ENCODE peak calls at places on chromosomes 16 and 17, in ten cellular contexts. One of them, this sample, is unnamed.

GRCh38 chr16:22653876-22654275 is 143.2 kb downstream of the NPIPB5 start:
- DNase-seq in GM12878: no peak
- DNase-seq in coronary artery: peak
- DNase-seq in left ventricle myocardium inferior: no peak
- DNase-seq in CD4-positive, alpha-beta T cell: no peak
- DNase-seq in psoas muscle: no peak
- DNase-seq in RWPE1: no peak
- DNase-seq in CD8-positive, alpha-beta T cell: no peak
- DNase-seq in A549: no peak
- DNase-seq in colonic mucosa: no peak
- DNase-seq in this sample: no peak

GRCh38 chr17:601462-602303 is 113.0 kb downstream of the VPS53 start:
- DNase-seq in left ventricle myocardium inferior: no peak
- DNase-seq in RWPE1: no peak
- DNase-seq in psoas muscle: no peak
- DNase-seq in coronary artery: no peak
- DNase-seq in CD4-positive, alpha-beta T cell: no peak
- DNase-seq in GM12878: no peak
- DNase-seq in CD8-positive, alpha-beta T cell: no peak
- DNase-seq in colonic mucosa: peak
- DNase-seq in A549: no peak
- DNase-seq in this sample: no peak

GRCh38 chr17:44688200-44688599 is 1.4 kb downstream of the CCDC43 start:
- DNase-seq in psoas muscle: no peak
- DNase-seq in A549: no peak
- DNase-seq in colonic mucosa: no peak
- DNase-seq in CD4-positive, alpha-beta T cell: no peak
- DNase-seq in GM12878: no peak
- DNase-seq in CD8-positive, alpha-beta T cell: no peak
- DNase-seq in coronary artery: no peak
- DNase-seq in RWPE1: no peak
- DNase-seq in left ventricle myocardium inferior: no peak
- DNase-seq in this sample: no peak

GRCh38 chr17:52283872-52284271 is 125.4 kb upstream of the CA10 start:
- DNase-seq in left ventricle myocardium inferior: no peak
- DNase-seq in GM12878: no peak
- DNase-seq in A549: no peak
- DNase-seq in RWPE1: no peak
- DNase-seq in psoas muscle: no peak
- DNase-seq in CD4-positive, alpha-beta T cell: no peak
- DNase-seq in colonic mucosa: no peak
- DNase-seq in CD8-positive, alpha-beta T cell: no peak
- DNase-seq in coronary artery: no peak
- DNase-seq in this sample: no peak

GRCh38 chr17:41864498-41864836 is 756 bp downstream of the KLHL11 start:
- DNase-seq in colonic mucosa: no peak
- DNase-seq in GM12878: no peak
- DNase-seq in psoas muscle: no peak
- DNase-seq in coronary artery: no peak
- DNase-seq in RWPE1: no peak
- DNase-seq in A549: no peak
- DNase-seq in CD8-positive, alpha-beta T cell: peak
- DNase-seq in CD4-positive, alpha-beta T cell: no peak
- DNase-seq in left ventricle myocardium inferior: no peak
- DNase-seq in this sample: no peak

GRCh38 chr17:4175921-4176802 is 33.2 kb downstream of the CYB5D2 start:
- DNase-seq in CD4-positive, alpha-beta T cell: peak
- DNase-seq in psoas muscle: no peak
- DNase-seq in A549: no peak
- DNase-seq in RWPE1: no peak
- DNase-seq in left ventricle myocardium inferior: no peak
- DNase-seq in coronary artery: no peak
- DNase-seq in CD8-positive, alpha-beta T cell: peak
- DNase-seq in GM12878: no peak
- DNase-seq in colonic mucosa: no peak
- DNase-seq in this sample: no peak

GRCh38 chr17:79667121-79667715 is 56.4 kb upstream of the RBFOX3 start:
- DNase-seq in CD8-positive, alpha-beta T cell: no peak
- DNase-seq in left ventricle myocardium inferior: peak
- DNase-seq in A549: no peak
- DNase-seq in RWPE1: no peak
- DNase-seq in coronary artery: no peak
- DNase-seq in psoas muscle: no peak
- DNase-seq in CD4-positive, alpha-beta T cell: no peak
- DNase-seq in colonic mucosa: no peak
- DNase-seq in GM12878: no peak
- DNase-seq in this sample: peak

GRCh38 chr17:10271004-10271620 is 72.7 kb upstream of the GAS7 start:
- DNase-seq in A549: no peak
- DNase-seq in psoas muscle: no peak
- DNase-seq in colonic mucosa: no peak
- DNase-seq in CD8-positive, alpha-beta T cell: no peak
- DNase-seq in GM12878: no peak
- DNase-seq in left ventricle myocardium inferior: no peak
- DNase-seq in CD4-positive, alpha-beta T cell: no peak
- DNase-seq in coronary artery: no peak
- DNase-seq in RWPE1: no peak
- DNase-seq in this sample: no peak

GRCh38 chr17:17698869-17699351 is 17.7 kb downstream of the RAI1 start:
- DNase-seq in CD8-positive, alpha-beta T cell: no peak
- DNase-seq in colonic mucosa: no peak
- DNase-seq in coronary artery: no peak
- DNase-seq in left ventricle myocardium inferior: no peak
- DNase-seq in GM12878: no peak
- DNase-seq in psoas muscle: no peak
- DNase-seq in A549: no peak
- DNase-seq in RWPE1: no peak
- DNase-seq in CD4-positive, alpha-beta T cell: no peak
- DNase-seq in this sample: no peak

GRCh38 chr17:17696075-17696474 is 14.8 kb downstream of the RAI1 start:
- DNase-seq in RWPE1: no peak
- DNase-seq in colonic mucosa: no peak
- DNase-seq in left ventricle myocardium inferior: no peak
- DNase-seq in psoas muscle: no peak
- DNase-seq in CD8-positive, alpha-beta T cell: no peak
- DNase-seq in coronary artery: no peak
- DNase-seq in GM12878: no peak
- DNase-seq in A549: no peak
- DNase-seq in CD4-positive, alpha-beta T cell: no peak
- DNase-seq in this sample: no peak

GRCh38 chr17:17700251-17700969 is 19.2 kb downstream of the RAI1 start:
- DNase-seq in GM12878: no peak
- DNase-seq in colonic mucosa: peak
- DNase-seq in CD8-positive, alpha-beta T cell: no peak
- DNase-seq in left ventricle myocardium inferior: no peak
- DNase-seq in psoas muscle: no peak
- DNase-seq in RWPE1: no peak
- DNase-seq in coronary artery: no peak
- DNase-seq in CD4-positive, alpha-beta T cell: no peak
- DNase-seq in A549: no peak
- DNase-seq in this sample: no peak

GRCh38 chr17:17696871-17697633 is 15.8 kb downstream of the RAI1 start:
- DNase-seq in CD4-positive, alpha-beta T cell: no peak
- DNase-seq in coronary artery: no peak
- DNase-seq in colonic mucosa: peak
- DNase-seq in CD8-positive, alpha-beta T cell: no peak
- DNase-seq in RWPE1: no peak
- DNase-seq in A549: no peak
- DNase-seq in left ventricle myocardium inferior: peak
- DNase-seq in GM12878: no peak
- DNase-seq in psoas muscle: no peak
- DNase-seq in this sample: no peak

DNA sequence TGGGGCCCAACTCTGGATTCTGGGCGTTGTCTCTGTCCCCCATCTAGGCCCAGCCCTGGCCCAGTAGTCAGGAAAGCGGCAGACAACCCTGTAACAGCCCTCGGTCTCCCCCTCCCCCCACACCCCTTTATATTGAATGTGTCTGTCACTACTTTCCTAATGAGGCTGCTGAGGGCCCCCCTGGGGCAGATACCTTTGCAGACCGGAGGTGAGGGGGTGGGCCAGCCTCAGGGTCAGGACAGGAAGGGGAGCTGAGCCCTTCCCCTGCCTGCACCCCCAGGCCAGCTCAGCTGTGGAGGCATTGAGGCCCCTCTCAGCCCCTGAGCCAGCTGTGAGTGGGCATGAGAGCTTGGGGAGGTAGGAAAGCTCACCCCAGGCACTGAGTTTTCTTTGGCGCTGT is 17.1 kb downstream of the RAI1 start:
- DNase-seq in RWPE1: no peak
- DNase-seq in CD8-positive, alpha-beta T cell: no peak
- DNase-seq in coronary artery: no peak
- DNase-seq in psoas muscle: no peak
- DNase-seq in left ventricle myocardium inferior: no peak
- DNase-seq in CD4-positive, alpha-beta T cell: no peak
- DNase-seq in A549: no peak
- DNase-seq in GM12878: no peak
- DNase-seq in colonic mucosa: no peak
- DNase-seq in this sample: no peak
- H3K27ac ChIP-seq in RWPE1: peak
- H3K27ac ChIP-seq in CD8-positive, alpha-beta T cell: no peak
- H3K27ac ChIP-seq in coronary artery: peak
- H3K27ac ChIP-seq in psoas muscle: peak
- H3K27ac ChIP-seq in left ventricle myocardium inferior: peak
- H3K27ac ChIP-seq in CD4-positive, alpha-beta T cell: no peak
- H3K27ac ChIP-seq in A549: no peak
- H3K27ac ChIP-seq in GM12878: no peak
- H3K27ac ChIP-seq in colonic mucosa: no peak
- H3K27ac ChIP-seq in this sample: peak

GRCh38 chr16:87189426-87189825 is 127.8 kb downstream of the C16orf95 start:
- DNase-seq in colonic mucosa: no peak
- DNase-seq in RWPE1: no peak
- DNase-seq in CD8-positive, alpha-beta T cell: no peak
- DNase-seq in left ventricle myocardium inferior: no peak
- DNase-seq in coronary artery: no peak
- DNase-seq in GM12878: no peak
- DNase-seq in psoas muscle: no peak
- DNase-seq in CD4-positive, alpha-beta T cell: no peak
- DNase-seq in A549: no peak
- DNase-seq in this sample: no peak

GRCh38 chr16:87186876-87187533 is 130.2 kb downstream of the C16orf95 start:
- DNase-seq in GM12878: no peak
- DNase-seq in psoas muscle: no peak
- DNase-seq in RWPE1: no peak
- DNase-seq in left ventricle myocardium inferior: no peak
- DNase-seq in A549: no peak
- DNase-seq in colonic mucosa: no peak
- DNase-seq in coronary artery: no peak
- DNase-seq in CD8-positive, alpha-beta T cell: no peak
- DNase-seq in CD4-positive, alpha-beta T cell: no peak
- DNase-seq in this sample: no peak

GRCh38 chr16:87188104-87188503 is 129.1 kb downstream of the C16orf95 start:
- DNase-seq in CD8-positive, alpha-beta T cell: no peak
- DNase-seq in CD4-positive, alpha-beta T cell: no peak
- DNase-seq in left ventricle myocardium inferior: no peak
- DNase-seq in psoas muscle: no peak
- DNase-seq in colonic mucosa: no peak
- DNase-seq in A549: no peak
- DNase-seq in coronary artery: no peak
- DNase-seq in RWPE1: no peak
- DNase-seq in GM12878: no peak
- DNase-seq in this sample: no peak

GRCh38 chr16:87192418-87193073 is 124.6 kb downstream of the C16orf95 start:
- DNase-seq in colonic mucosa: no peak
- DNase-seq in CD4-positive, alpha-beta T cell: no peak
- DNase-seq in RWPE1: no peak
- DNase-seq in A549: no peak
- DNase-seq in CD8-positive, alpha-beta T cell: no peak
- DNase-seq in left ventricle myocardium inferior: no peak
- DNase-seq in psoas muscle: no peak
- DNase-seq in coronary artery: no peak
- DNase-seq in GM12878: no peak
- DNase-seq in this sample: no peak

DNA sequence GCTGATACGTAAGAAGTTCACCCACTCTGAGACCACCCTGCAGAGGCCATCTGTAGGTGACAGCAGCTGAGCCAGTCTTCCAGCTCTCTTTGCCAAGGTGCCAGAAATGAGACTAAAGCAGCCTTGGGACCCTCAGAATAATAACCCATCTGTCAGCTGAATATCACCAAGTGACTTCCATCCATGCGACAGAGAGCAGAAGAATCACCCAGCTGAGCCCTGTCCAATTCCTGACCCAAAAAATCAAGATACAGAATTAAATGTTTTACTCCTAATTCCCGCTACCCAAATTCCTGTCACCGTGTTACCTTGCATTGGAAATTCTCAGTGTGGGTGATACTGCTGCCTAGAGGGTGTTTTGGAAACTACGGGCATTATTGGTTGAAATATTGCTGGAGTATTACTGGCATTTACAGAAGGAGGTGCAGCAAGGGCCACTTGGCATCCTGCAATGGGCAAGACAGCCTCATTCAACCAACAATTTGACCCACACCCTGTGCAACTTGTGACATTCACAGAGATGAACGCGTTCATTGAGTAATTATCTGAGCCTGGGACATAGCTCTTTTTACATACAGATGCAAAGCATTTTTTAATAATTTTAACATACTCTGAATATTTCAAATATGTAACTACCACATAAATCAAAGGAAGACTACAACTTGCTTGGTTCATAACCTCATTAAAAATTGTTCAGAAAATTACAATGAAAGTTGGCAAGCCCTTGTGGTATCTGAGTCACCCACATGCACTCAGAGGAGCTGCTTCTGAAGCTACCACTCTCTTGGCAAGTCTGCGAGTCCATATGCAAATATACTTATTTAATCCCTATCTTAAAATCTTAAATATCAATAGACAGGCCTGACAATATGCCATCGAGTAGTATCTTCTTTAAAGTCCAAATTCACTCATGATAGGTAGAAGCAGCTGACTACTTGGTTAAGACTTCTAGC is 126.6 kb downstream of the C16orf95 start:
- DNase-seq in CD4-positive, alpha-beta T cell: no peak
- DNase-seq in RWPE1: no peak
- DNase-seq in CD8-positive, alpha-beta T cell: no peak
- DNase-seq in left ventricle myocardium inferior: no peak
- DNase-seq in A549: no peak
- DNase-seq in GM12878: no peak
- DNase-seq in psoas muscle: no peak
- DNase-seq in coronary artery: no peak
- DNase-seq in colonic mucosa: no peak
- DNase-seq in this sample: no peak
- TF ChIP-seq CTCF in CD4-positive, alpha-beta T cell: no peak
- TF ChIP-seq CTCF in RWPE1: no peak
- TF ChIP-seq CTCF in CD8-positive, alpha-beta T cell: no peak
- TF ChIP-seq CTCF in left ventricle myocardium inferior: no peak
- TF ChIP-seq CTCF in A549: no peak
- TF ChIP-seq CTCF in GM12878: no peak
- TF ChIP-seq CTCF in psoas muscle: no peak
- TF ChIP-seq CTCF in coronary artery: no peak
- TF ChIP-seq CTCF in colonic mucosa: no peak
- TF ChIP-seq CTCF in this sample: no peak

GRCh38 chr17:53344778-53345177 is 477.9 kb upstream of the KIF2B start:
- DNase-seq in A549: no peak
- DNase-seq in RWPE1: no peak
- DNase-seq in coronary artery: no peak
- DNase-seq in psoas muscle: no peak
- DNase-seq in left ventricle myocardium inferior: no peak
- DNase-seq in CD8-positive, alpha-beta T cell: no peak
- DNase-seq in GM12878: no peak
- DNase-seq in colonic mucosa: peak
- DNase-seq in CD4-positive, alpha-beta T cell: no peak
- DNase-seq in this sample: no peak
- H3K27ac ChIP-seq in A549: no peak
- H3K27ac ChIP-seq in RWPE1: no peak
- H3K27ac ChIP-seq in coronary artery: no peak
- H3K27ac ChIP-seq in psoas muscle: no peak
- H3K27ac ChIP-seq in left ventricle myocardium inferior: no peak
- H3K27ac ChIP-seq in CD8-positive, alpha-beta T cell: no peak
- H3K27ac ChIP-seq in GM12878: no peak
- H3K27ac ChIP-seq in colonic mucosa: no peak
- H3K27ac ChIP-seq in CD4-positive, alpha-beta T cell: no peak
- H3K27ac ChIP-seq in this sample: no peak

DNA sequence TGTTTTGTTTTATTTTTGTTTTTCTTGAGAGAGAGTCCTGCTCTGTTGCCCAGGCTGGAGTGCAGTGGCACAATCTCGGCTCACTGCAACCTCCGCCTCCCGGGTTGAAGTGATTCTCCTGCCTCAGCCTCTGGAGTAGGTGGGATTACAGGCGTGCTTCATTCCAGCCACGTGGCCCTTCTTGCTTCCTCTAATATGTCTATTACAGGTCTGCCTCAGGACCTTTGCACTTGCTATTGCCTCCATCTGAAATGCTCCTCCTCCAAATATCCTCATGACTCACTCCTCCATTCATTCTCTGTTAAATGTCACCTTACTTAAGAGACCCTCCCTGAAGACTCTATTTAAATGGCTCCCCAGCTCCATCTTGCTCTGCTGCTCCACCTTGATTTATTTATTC is 39.0 kb downstream of the LYRM9 start:
- DNase-seq in left ventricle myocardium inferior: no peak
- DNase-seq in colonic mucosa: no peak
- DNase-seq in GM12878: no peak
- DNase-seq in A549: no peak
- DNase-seq in coronary artery: no peak
- DNase-seq in CD8-positive, alpha-beta T cell: no peak
- DNase-seq in RWPE1: no peak
- DNase-seq in psoas muscle: no peak
- DNase-seq in CD4-positive, alpha-beta T cell: no peak
- DNase-seq in this sample: no peak
- TF ChIP-seq CTCF in left ventricle myocardium inferior: no peak
- TF ChIP-seq CTCF in colonic mucosa: no peak
- TF ChIP-seq CTCF in GM12878: no peak
- TF ChIP-seq CTCF in A549: no peak
- TF ChIP-seq CTCF in coronary artery: no peak
- TF ChIP-seq CTCF in CD8-positive, alpha-beta T cell: no peak
- TF ChIP-seq CTCF in RWPE1: no peak
- TF ChIP-seq CTCF in psoas muscle: no peak
- TF ChIP-seq CTCF in CD4-positive, alpha-beta T cell: no peak
- TF ChIP-seq CTCF in this sample: no peak

This sample was measured in tibial artery.